ENCODE peak calls at places on chromosomes 6 and 20, in nine cellular contexts. One of them, this sample, is unnamed.
A peak's percentile ranks its signal among the peaks of the same experiment; 100 is the strongest.

GRCh38 chr6:75458895-75459294 is 34.7 kb downstream of the FILIP1 start:
- DNase-seq in stomach: no peak
- DNase-seq in fibroblast of lung: peak; percentile 90
- DNase-seq in right lobe of liver: no peak
- DNase-seq in osteocyte: no peak
- DNase-seq in HCT116: no peak
- DNase-seq in heart left ventricle: peak; percentile 42
- DNase-seq in colonic mucosa: no peak
- DNase-seq in transverse colon: no peak
- DNase-seq in this sample: no peak

GRCh38 chr6:143059616-143060353 is 904 bp upstream of the AIG1 start:
- DNase-seq in stomach: no peak
- DNase-seq in fibroblast of lung: peak; percentile 72
- DNase-seq in right lobe of liver: peak; percentile 53
- DNase-seq in osteocyte: no peak
- DNase-seq in HCT116: peak; percentile 62
- DNase-seq in heart left ventricle: no peak
- DNase-seq in colonic mucosa: peak; percentile 21
- DNase-seq in transverse colon: peak; percentile 22
- DNase-seq in this sample: no peak

GRCh38 chr6:137290601-137291261 is 71.5 kb upstream of the IFNGR1 start:
- DNase-seq in stomach: no peak
- DNase-seq in fibroblast of lung: no peak
- DNase-seq in right lobe of liver: no peak
- DNase-seq in osteocyte: no peak
- DNase-seq in HCT116: no peak
- DNase-seq in heart left ventricle: no peak
- DNase-seq in colonic mucosa: no peak
- DNase-seq in transverse colon: no peak
- DNase-seq in this sample: no peak

GRCh38 chr6:45590225-45590624 is 212.5 kb upstream of the SUPT3H start:
- DNase-seq in stomach: no peak
- DNase-seq in fibroblast of lung: peak; percentile 81
- DNase-seq in right lobe of liver: no peak
- DNase-seq in osteocyte: no peak
- DNase-seq in HCT116: no peak
- DNase-seq in heart left ventricle: no peak
- DNase-seq in colonic mucosa: no peak
- DNase-seq in transverse colon: no peak
- DNase-seq in this sample: no peak

GRCh38 chr6:52728394-52728793 is 34.9 kb downstream of the GSTA2 start:
- DNase-seq in stomach: peak; percentile 41
- DNase-seq in fibroblast of lung: no peak
- DNase-seq in right lobe of liver: peak; percentile 57
- DNase-seq in osteocyte: no peak
- DNase-seq in HCT116: no peak
- DNase-seq in heart left ventricle: no peak
- DNase-seq in colonic mucosa: no peak
- DNase-seq in transverse colon: no peak
- DNase-seq in this sample: no peak

GRCh38 chr20:35111141-35111888 is 18.7 kb upstream of the TRPC4AP start:
- DNase-seq in stomach: no peak
- DNase-seq in fibroblast of lung: peak; percentile 45
- DNase-seq in right lobe of liver: no peak
- DNase-seq in osteocyte: no peak
- DNase-seq in HCT116: no peak
- DNase-seq in heart left ventricle: no peak
- DNase-seq in colonic mucosa: no peak
- DNase-seq in transverse colon: no peak
- DNase-seq in this sample: no peak

GRCh38 chr6:143468026-143468425 is 17.4 kb downstream of the PEX3 start:
- DNase-seq in stomach: no peak
- DNase-seq in fibroblast of lung: no peak
- DNase-seq in right lobe of liver: no peak
- DNase-seq in osteocyte: no peak
- DNase-seq in HCT116: no peak
- DNase-seq in heart left ventricle: no peak
- DNase-seq in colonic mucosa: no peak
- DNase-seq in transverse colon: no peak
- DNase-seq in this sample: no peak

GRCh38 chr6:85923013-85923430 is 280.3 kb upstream of the SYNCRIP start:
- DNase-seq in stomach: no peak
- DNase-seq in fibroblast of lung: peak; percentile 49
- DNase-seq in right lobe of liver: no peak
- DNase-seq in osteocyte: no peak
- DNase-seq in HCT116: peak; percentile 22
- DNase-seq in heart left ventricle: no peak
- DNase-seq in colonic mucosa: peak; percentile 19
- DNase-seq in transverse colon: no peak
- DNase-seq in this sample: peak; percentile 31

GRCh38 chr6:80553071-80553740 is 446.7 kb downstream of the BCKDHB start:
- DNase-seq in stomach: no peak
- DNase-seq in fibroblast of lung: no peak
- DNase-seq in right lobe of liver: no peak
- DNase-seq in osteocyte: no peak
- DNase-seq in HCT116: no peak
- DNase-seq in heart left ventricle: peak; percentile 32
- DNase-seq in colonic mucosa: no peak
- DNase-seq in transverse colon: no peak
- DNase-seq in this sample: no peak

GRCh38 chr6:111207141-111207858 is 120.0 kb downstream of the SLC16A10 start:
- DNase-seq in stomach: no peak
- DNase-seq in fibroblast of lung: no peak
- DNase-seq in right lobe of liver: no peak
- DNase-seq in osteocyte: no peak
- DNase-seq in HCT116: no peak
- DNase-seq in heart left ventricle: no peak
- DNase-seq in colonic mucosa: no peak
- DNase-seq in transverse colon: no peak
- DNase-seq in this sample: no peak

GRCh38 chr20:43955244-43956191 is 40.9 kb downstream of the TOX2 start:
- DNase-seq in stomach: no peak
- DNase-seq in fibroblast of lung: peak; percentile 94
- DNase-seq in right lobe of liver: no peak
- DNase-seq in osteocyte: no peak
- DNase-seq in HCT116: peak; percentile 87
- DNase-seq in heart left ventricle: no peak
- DNase-seq in colonic mucosa: no peak
- DNase-seq in transverse colon: no peak
- DNase-seq in this sample: no peak

GRCh38 chr6:166168616-166169548 is 1.2 kb upstream of the TBXT start:
- DNase-seq in stomach: no peak
- DNase-seq in fibroblast of lung: no peak
- DNase-seq in right lobe of liver: no peak
- DNase-seq in osteocyte: no peak
- DNase-seq in HCT116: no peak
- DNase-seq in heart left ventricle: no peak
- DNase-seq in colonic mucosa: no peak
- DNase-seq in transverse colon: no peak
- DNase-seq in this sample: no peak

GRCh38 chr20:53872081-53872541 is 198.3 kb downstream of the BCAS1 start:
- DNase-seq in stomach: no peak
- DNase-seq in fibroblast of lung: peak; percentile 23
- DNase-seq in right lobe of liver: no peak
- DNase-seq in osteocyte: no peak
- DNase-seq in HCT116: no peak
- DNase-seq in heart left ventricle: no peak
- DNase-seq in colonic mucosa: no peak
- DNase-seq in transverse colon: no peak
- DNase-seq in this sample: no peak

GRCh38 chr20:19265646-19266374 is 53.4 kb downstream of the SLC24A3 start:
- DNase-seq in stomach: no peak
- DNase-seq in fibroblast of lung: no peak
- DNase-seq in right lobe of liver: no peak
- DNase-seq in osteocyte: no peak
- DNase-seq in HCT116: no peak
- DNase-seq in heart left ventricle: no peak
- DNase-seq in colonic mucosa: no peak
- DNase-seq in transverse colon: no peak
- DNase-seq in this sample: no peak

GRCh38 chr20:62736026-62736406 is 27.4 kb downstream of the NTSR1 start:
- DNase-seq in stomach: no peak
- DNase-seq in fibroblast of lung: no peak
- DNase-seq in right lobe of liver: no peak
- DNase-seq in osteocyte: no peak
- DNase-seq in HCT116: no peak
- DNase-seq in heart left ventricle: peak; percentile 20
- DNase-seq in colonic mucosa: no peak
- DNase-seq in transverse colon: peak; percentile 5
- DNase-seq in this sample: no peak

GRCh38 chr20:11553603-11554002 is 364.1 kb upstream of the BTBD3 start:
- DNase-seq in stomach: no peak
- DNase-seq in fibroblast of lung: peak; percentile 17
- DNase-seq in right lobe of liver: no peak
- DNase-seq in osteocyte: no peak
- DNase-seq in HCT116: no peak
- DNase-seq in heart left ventricle: no peak
- DNase-seq in colonic mucosa: no peak
- DNase-seq in transverse colon: no peak
- DNase-seq in this sample: no peak

GRCh38 chr6:43952746-43953145 is 174.5 kb downstream of the MRPL14 start:
- DNase-seq in stomach: no peak
- DNase-seq in fibroblast of lung: no peak
- DNase-seq in right lobe of liver: peak; percentile 45
- DNase-seq in osteocyte: peak; percentile 64
- DNase-seq in HCT116: peak; percentile 21
- DNase-seq in heart left ventricle: no peak
- DNase-seq in colonic mucosa: no peak
- DNase-seq in transverse colon: no peak
- DNase-seq in this sample: no peak
- TF ChIP-seq CTCF in stomach: no peak
- TF ChIP-seq CTCF in fibroblast of lung: no peak
- TF ChIP-seq CTCF in right lobe of liver: peak; percentile 27
- TF ChIP-seq CTCF in osteocyte: peak; percentile 23
- TF ChIP-seq CTCF in HCT116: peak; percentile 52
- TF ChIP-seq CTCF in heart left ventricle: no peak
- TF ChIP-seq CTCF in colonic mucosa: no peak
- TF ChIP-seq CTCF in transverse colon: no peak
- TF ChIP-seq CTCF in this sample: peak; percentile 24

DNA sequence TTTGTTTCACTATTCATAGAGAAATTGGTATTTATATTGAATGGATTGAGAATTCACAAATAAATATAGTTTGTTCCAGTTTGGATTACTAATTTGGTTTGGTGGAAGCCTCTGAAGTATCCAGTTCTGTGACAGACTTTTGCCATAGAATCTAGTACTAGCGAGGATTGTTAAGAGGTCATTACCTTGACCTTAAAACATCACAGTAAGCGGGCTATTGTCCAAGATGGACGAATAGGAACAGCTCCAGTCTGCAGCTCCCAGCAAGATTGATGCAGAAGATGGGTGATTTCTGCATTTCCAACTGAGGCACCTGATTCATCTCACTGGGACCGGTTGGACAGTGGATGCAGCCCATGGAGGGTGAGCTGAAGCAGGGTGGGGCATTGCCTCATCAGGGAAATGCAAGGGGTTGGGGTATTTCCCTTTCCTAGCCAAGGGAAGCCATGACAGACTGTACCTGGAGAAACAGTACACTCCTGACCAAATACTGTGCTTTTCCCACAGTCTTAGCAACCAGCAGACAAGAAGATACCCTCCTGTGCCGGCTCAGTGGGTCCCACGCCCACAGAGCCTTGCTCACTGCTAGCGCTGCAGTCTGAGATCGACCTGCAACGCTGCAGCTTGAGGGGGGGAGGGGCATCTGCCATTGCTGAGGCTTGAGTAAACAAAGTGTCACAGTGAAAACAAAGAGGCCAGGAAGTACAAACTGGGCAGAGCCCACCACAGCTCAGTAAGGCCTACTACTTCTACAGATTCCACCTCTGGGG is 66.4 kb upstream of the NEDD9 start:
- DNase-seq in stomach: peak; percentile 49
- DNase-seq in fibroblast of lung: no peak
- DNase-seq in right lobe of liver: peak; percentile 70
- DNase-seq in osteocyte: no peak
- DNase-seq in HCT116: no peak
- DNase-seq in heart left ventricle: no peak
- DNase-seq in colonic mucosa: no peak
- DNase-seq in transverse colon: no peak
- DNase-seq in this sample: no peak
- TF ChIP-seq CTCF in stomach: no peak
- TF ChIP-seq CTCF in fibroblast of lung: no peak
- TF ChIP-seq CTCF in right lobe of liver: no peak
- TF ChIP-seq CTCF in osteocyte: no peak
- TF ChIP-seq CTCF in HCT116: no peak
- TF ChIP-seq CTCF in heart left ventricle: no peak
- TF ChIP-seq CTCF in colonic mucosa: no peak
- TF ChIP-seq CTCF in transverse colon: no peak
- TF ChIP-seq CTCF in this sample: no peak

DNA sequence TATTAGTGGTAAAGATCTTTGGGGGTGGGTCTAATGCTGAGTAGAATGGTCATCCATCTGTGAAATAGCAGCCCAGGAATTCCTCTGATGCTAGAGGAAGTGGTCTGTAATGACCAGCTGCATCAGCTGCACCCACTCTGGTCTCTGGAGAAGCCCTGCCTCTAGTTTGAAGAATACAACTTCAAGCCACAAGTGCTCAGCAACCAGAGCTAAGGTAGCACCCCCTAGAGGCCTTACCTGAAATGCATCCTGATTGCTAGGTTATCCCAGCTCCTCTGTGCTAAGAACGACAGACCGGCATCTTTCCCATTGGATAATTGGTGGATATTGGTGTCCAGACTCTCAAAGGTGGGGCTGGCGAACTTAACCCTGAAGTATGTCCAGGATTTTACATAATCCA is 58.2 kb downstream of the DNAH8 start:
- DNase-seq in stomach: no peak
- DNase-seq in fibroblast of lung: no peak
- DNase-seq in right lobe of liver: no peak
- DNase-seq in osteocyte: no peak
- DNase-seq in HCT116: peak; percentile 47
- DNase-seq in heart left ventricle: no peak
- DNase-seq in colonic mucosa: peak; percentile 23
- DNase-seq in transverse colon: peak; percentile 22
- DNase-seq in this sample: no peak
- TF ChIP-seq CTCF in stomach: no peak
- TF ChIP-seq CTCF in fibroblast of lung: no peak
- TF ChIP-seq CTCF in right lobe of liver: peak; percentile 42
- TF ChIP-seq CTCF in osteocyte: peak; percentile 9
- TF ChIP-seq CTCF in HCT116: peak; percentile 89
- TF ChIP-seq CTCF in heart left ventricle: no peak
- TF ChIP-seq CTCF in colonic mucosa: peak; percentile 64
- TF ChIP-seq CTCF in transverse colon: no peak
- TF ChIP-seq CTCF in this sample: peak; percentile 50

GRCh38 chr6:72624557-72625160 is 2.8 kb downstream of the KCNQ5 start:
- DNase-seq in stomach: no peak
- DNase-seq in fibroblast of lung: no peak
- DNase-seq in right lobe of liver: no peak
- DNase-seq in osteocyte: no peak
- DNase-seq in HCT116: no peak
- DNase-seq in heart left ventricle: no peak
- DNase-seq in colonic mucosa: no peak
- DNase-seq in transverse colon: no peak
- DNase-seq in this sample: no peak
- TF ChIP-seq CTCF in stomach: peak; percentile 32
- TF ChIP-seq CTCF in fibroblast of lung: peak; percentile 63
- TF ChIP-seq CTCF in right lobe of liver: peak; percentile 48
- TF ChIP-seq CTCF in osteocyte: peak; percentile 66
- TF ChIP-seq CTCF in HCT116: peak; percentile 71
- TF ChIP-seq CTCF in heart left ventricle: peak; percentile 18
- TF ChIP-seq CTCF in colonic mucosa: peak; percentile 31
- TF ChIP-seq CTCF in transverse colon: no peak
- TF ChIP-seq CTCF in this sample: peak; percentile 71

This sample was measured in neural crest cell.